ENCODE peak calls at places on chromosomes 1 and 21, in four cellular contexts. Z, S, G and W are unnamed samples. For H3K9me3, the result is how much of the 10 kb centered on the place peaks cover.

GRCh38 chr1:67250051-67250653 is 57.5 kb upstream of the IL12RB2 start:
- DNase-seq in G (no peak), S (no peak), Z (no peak), W (no peak)

GRCh38 chr1:186749820-186750219 is 69.6 kb upstream of the PTGS2 start:
- DNase-seq in G (no peak), S (no peak), Z (no peak), W (no peak)

GRCh38 chr1:178942285-178943218 is 71.7 kb upstream of the ANGPTL1 start:
- DNase-seq in G (peak), S (no peak), Z (no peak), W (no peak)

GRCh38 chr1:24299901-24300300 is 19.3 kb upstream of the GRHL3 start:
- DNase-seq in S (no peak), G (no peak), Z (no peak), W (no peak)

GRCh38 chr1:2311184-2312032 is 79.9 kb downstream of the MORN1 start:
- DNase-seq in G (peak), Z (peak), S (no peak), W (peak)

GRCh38 chr21:44965251-44966022 is 25.6 kb downstream of the SLX9 start:
- DNase-seq in G (no peak), Z (no peak), S (peak), W (no peak)

GRCh38 chr21:30268608-30269197 is 14.0 kb downstream of the KRTAP24-1 start:
- DNase-seq in S (no peak), Z (no peak), G (no peak), W (no peak)

GRCh38 chr1:151143057-151143435 is 3.4 kb downstream of the SEMA6C start:
- DNase-seq in Z (no peak), G (no peak), S (no peak), W (no peak)

GRCh38 chr1:227092054-227092453 is 152.0 kb downstream of the COQ8A start:
- DNase-seq in G (no peak), Z (no peak), S (no peak), W (no peak)

GRCh38 chr1:86648255-86648654 is 56.1 kb upstream of the SH3GLB1 start:
- DNase-seq in G (no peak), S (no peak), Z (no peak), W (no peak)

GRCh38 chr1:108624069-108624468 is 36.8 kb downstream of the HENMT1 start:
- DNase-seq in S (no peak), Z (no peak), G (no peak), W (no peak)

GRCh38 chr1:171802207-171802606 is 20.7 kb downstream of the METTL13 start:
- DNase-seq in G (no peak), Z (no peak), S (no peak), W (no peak)

GRCh38 chr1:19390901-19391595 is 78.9 kb downstream of the SLC66A1 start:
- DNase-seq in Z (peak), G (no peak), S (peak), W (peak)

GRCh38 chr1:2128189-2128901 is 66.2 kb downstream of the FAAP20 start:
- DNase-seq in S (peak), Z (no peak), G (no peak), W (no peak)

GRCh38 chr1:54016343-54017282 is 1.4 kb downstream of the LDLRAD1 start:
- DNase-seq in G (no peak), S (peak), Z (no peak), W (no peak)

GRCh38 chr1:155645024-155645423 is 35.0 kb downstream of the MSTO1 start:
- DNase-seq in G (no peak), S (no peak), Z (no peak), W (no peak)

GRCh38 chr1:155648207-155649147 is 38.5 kb downstream of the MSTO1 start:
- DNase-seq in G (no peak), Z (no peak), S (no peak), W (no peak)

GRCh38 chr1:155646307-155646706 is 36.3 kb downstream of the MSTO1 start:
- DNase-seq in Z (no peak), S (no peak), G (no peak), W (no peak)

GRCh38 chr1:155643230-155643629 is 33.2 kb downstream of the MSTO1 start:
- DNase-seq in Z (no peak), S (no peak), G (no peak), W (no peak)

DNA sequence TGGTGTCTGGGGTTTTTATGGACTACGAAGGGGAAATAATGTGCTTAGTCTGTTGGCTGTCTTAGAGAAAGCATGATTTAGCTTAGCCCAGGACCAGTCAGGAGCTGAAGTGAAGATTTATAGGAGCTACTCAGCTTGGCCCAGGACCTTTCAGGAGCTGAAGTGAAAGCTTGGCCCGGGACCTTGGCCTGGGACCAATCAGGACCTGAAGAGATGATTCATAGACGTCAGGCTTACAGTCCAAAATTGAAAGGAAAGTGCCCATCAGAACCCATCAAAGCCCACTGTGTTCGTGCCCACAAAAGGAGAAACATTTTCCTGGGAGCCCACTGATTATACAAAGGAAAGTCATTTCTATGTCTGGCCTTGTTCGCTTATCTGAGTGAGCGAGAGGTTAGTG is 35.6 kb downstream of the MSTO1 start:
- DNase-seq in Z (no peak), G (peak), S (no peak), W (no peak)
- H3K9me3 ChIP-seq in Z (under half), G (under half), S (under half), W (under half)

GRCh38 chr1:43246466-43247213 is 23.1 kb upstream of the TMEM125 start:
- DNase-seq in Z (no peak), S (no peak), G (no peak), W (no peak)
- H3K9me3 ChIP-seq in Z (under half), S (under half), G (under half), W (under half)

GRCh38 chr21:7953058-7953457 is 2568.3 kb upstream of the TPTE start:
- DNase-seq in G (no peak), Z (no peak), S (no peak), W (no peak)

GRCh38 chr21:7947422-7947821 is 2574.0 kb upstream of the TPTE start:
- DNase-seq in S (no peak), G (no peak), Z (no peak), W (no peak)

GRCh38 chr21:7957713-7958064 is 2563.7 kb upstream of the TPTE start:
- DNase-seq in Z (no peak), S (no peak), G (no peak), W (no peak)

GRCh38 chr21:7952648-7953047 is 2568.7 kb upstream of the TPTE start:
- DNase-seq in S (no peak), Z (no peak), G (no peak), W (no peak)

DNA sequence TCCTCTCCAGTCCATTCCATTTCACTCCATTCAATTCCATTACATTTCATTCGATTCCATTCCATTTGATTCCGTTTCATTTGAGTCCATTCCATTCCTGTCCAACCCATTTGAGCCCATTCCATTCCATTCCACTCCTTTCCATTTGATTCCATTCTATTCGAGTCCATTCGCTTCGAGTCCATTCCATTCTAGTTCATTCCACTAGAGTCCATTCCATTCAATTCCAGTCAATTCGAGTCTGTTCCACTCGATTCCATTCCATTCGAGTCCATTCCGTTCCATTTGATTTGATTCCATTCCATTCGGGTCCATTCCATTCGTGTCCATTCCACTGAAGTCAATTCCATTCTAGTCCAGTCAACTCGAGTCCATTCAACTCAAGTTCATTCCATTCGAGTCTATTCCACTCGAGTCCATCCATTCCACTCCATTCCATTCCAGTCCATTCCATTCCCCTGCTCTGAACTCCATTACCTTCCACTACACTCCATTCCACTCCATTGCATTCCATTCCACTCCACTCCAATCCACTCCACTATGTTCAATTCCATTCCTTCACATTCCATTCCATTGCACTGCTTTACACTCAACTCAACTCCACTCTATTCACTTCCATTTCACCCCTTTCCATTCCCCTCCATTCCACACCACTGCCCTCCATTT is 2569.4 kb upstream of the TPTE start:
- DNase-seq in S (no peak), G (no peak), Z (no peak), W (no peak)
- H3K9me3 ChIP-seq in S (half or more), G (half or more), Z (half or more), W (half or more)

GRCh38 chr1:152356736-152357135 is 3.1 kb downstream of the FLG2 start:
- DNase-seq in G (no peak), Z (no peak), S (no peak), W (no peak)

GRCh38 chr1:152359906-152360305 is at the start of gene FLG2:
- DNase-seq in Z (no peak), S (no peak), G (no peak), W (no peak)
- H3K9me3 ChIP-seq in Z (under half), S (under half), G (under half), W (under half)

DNA sequence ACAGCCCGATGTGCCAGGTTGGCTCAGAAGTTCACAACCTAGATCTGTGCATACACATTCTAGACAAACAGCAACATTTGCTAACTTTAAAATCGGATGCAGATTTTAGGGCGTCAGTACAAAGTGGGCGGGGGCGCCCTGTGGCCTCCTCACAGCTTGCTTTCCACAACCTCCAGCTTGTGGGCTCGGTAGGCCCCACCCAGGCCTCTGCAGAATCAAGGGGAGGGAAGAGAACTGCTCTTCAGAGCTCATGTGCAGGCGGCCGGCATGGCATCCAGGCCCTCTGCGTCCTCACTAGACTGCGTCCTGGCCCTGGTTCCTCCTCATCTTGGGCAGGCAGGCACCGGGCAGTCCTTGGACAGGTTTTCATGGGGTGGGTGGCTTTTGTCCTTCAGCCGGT is 59.3 kb downstream of the AJAP1 start:
- DNase-seq in S (no peak), G (no peak), Z (no peak), W (no peak)
- H3K9me3 ChIP-seq in S (under half), G (under half), Z (under half), W (under half)

DNA sequence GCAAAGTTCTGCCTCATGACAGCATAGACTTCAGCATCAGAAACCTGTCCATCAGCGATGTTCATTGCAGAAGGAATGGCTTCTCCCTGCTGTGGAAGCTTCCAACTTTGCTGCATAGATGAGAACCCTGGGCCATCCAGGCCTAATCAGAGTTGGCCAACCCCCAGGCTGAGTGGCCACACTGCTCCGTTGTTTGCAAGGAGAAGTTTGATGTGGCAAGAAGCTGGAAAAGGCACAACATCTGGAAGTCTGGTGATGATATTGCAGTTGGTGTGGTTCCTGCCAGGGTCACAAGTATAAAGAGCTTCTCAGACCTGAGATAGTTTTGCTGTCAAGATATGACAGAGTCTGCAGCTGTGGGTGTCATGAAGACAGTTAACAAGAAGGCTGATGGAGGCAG is 41.2 kb downstream of the RHOU start:
- DNase-seq in S (no peak), G (no peak), Z (no peak), W (no peak)
- H3K9me3 ChIP-seq in S (under half), G (under half), Z (under half), W (under half)